ENCODE peak calls at places on chromosomes 2 and 18, in five cellular contexts. Q is effector memory CD8-positive, alpha-beta T cell; G is uterus; N is GM03348; I is H54. E is an unnamed sample.

GRCh38 chr2:11329759-11330158 is 14.7 kb downstream of the ROCK2 start:
- DNase-seq in Q (no peak), G (no peak), N (peak), I (no peak), E (no peak)

GRCh38 chr2:176063958-176064357 is 19.8 kb downstream of the EVX2 start:
- DNase-seq in Q (no peak), G (no peak), N (no peak), I (no peak), E (peak)

GRCh38 chr2:20130821-20131645 is 79.6 kb upstream of the LAPTM4A start:
- DNase-seq in Q (no peak), G (no peak), N (peak), I (no peak), E (no peak)

GRCh38 chr2:5788447-5788846 is 96.3 kb downstream of the SOX11 start:
- DNase-seq in Q (no peak), G (no peak), N (no peak), I (no peak), E (no peak)

GRCh38 chr2:164812378-164812777 is 29.2 kb downstream of the COBLL1 start:
- DNase-seq in Q (no peak), G (no peak), N (no peak), I (no peak), E (no peak)

GRCh38 chr2:240469239-240469636 is 33.8 kb downstream of the GPC1 start:
- DNase-seq in Q (no peak), G (peak), N (no peak), I (no peak), E (no peak)

GRCh38 chr2:46943881-46944798 is 28.5 kb upstream of the MCFD2 start:
- DNase-seq in Q (peak), G (no peak), N (no peak), I (no peak), E (peak)

GRCh38 chr2:203744091-203744490 is 37.7 kb downstream of the CD28 start:
- DNase-seq in Q (no peak), G (no peak), N (no peak), I (no peak), E (no peak)

GRCh38 chr2:208186921-208187320 is 2.9 kb downstream of the C2orf80 start:
- DNase-seq in Q (no peak), G (no peak), N (no peak), I (no peak), E (no peak)

GRCh38 chr2:199273043-199273647 is 184.6 kb downstream of the SATB2 start:
- DNase-seq in Q (no peak), G (no peak), N (peak), I (no peak), E (no peak)

GRCh38 chr2:165572155-165572554 is 102.7 kb downstream of the CSRNP3 start:
- DNase-seq in Q (no peak), G (no peak), N (no peak), I (no peak), E (no peak)

GRCh38 chr18:8705280-8705940 is at the start of gene MTCL1:
- DNase-seq in Q (no peak), G (no peak), N (peak), I (peak), E (peak)

GRCh38 chr2:15355386-15355785 is 205.7 kb downstream of the NBAS start:
- DNase-seq in Q (no peak), G (no peak), N (no peak), I (no peak), E (no peak)

GRCh38 chr2:5373200-5373599 is 319.0 kb upstream of the SOX11 start:
- DNase-seq in Q (no peak), G (no peak), N (no peak), I (no peak), E (no peak)

GRCh38 chr2:96832751-96833507 is 10.9 kb downstream of the ANKRD23 start:
- DNase-seq in Q (no peak), G (peak), N (peak), I (peak), E (no peak)

GRCh38 chr2:199462167-199462976 is 4.6 kb upstream of the SATB2 start:
- DNase-seq in Q (no peak), G (no peak), N (no peak), I (no peak), E (no peak)

GRCh38 chr2:202165945-202166344 is 72.5 kb downstream of the SUMO1 start:
- DNase-seq in Q (no peak), G (no peak), N (peak), I (no peak), E (no peak)

GRCh38 chr18:2526320-2526719 is 45.0 kb downstream of the METTL4 start:
- DNase-seq in Q (no peak), G (no peak), N (no peak), I (no peak), E (no peak)

GRCh38 chr2:220948579-220948978 is 623.5 kb downstream of the EPHA4 start:
- DNase-seq in Q (no peak), G (no peak), N (no peak), I (no peak), E (no peak)

GRCh38 chr18:2901405-2901989 is 54.7 kb downstream of the EMILIN2 start:
- DNase-seq in Q (no peak), G (peak), N (peak), I (no peak), E (no peak)

GRCh38 chr2:85549826-85550225 is 10.9 kb downstream of the MAT2A start:
- DNase-seq in Q (no peak), G (peak), N (peak), I (no peak), E (no peak)

GRCh38 chr18:11149441-11150270 is at the start of gene PIEZO2:
- DNase-seq in Q (no peak), G (no peak), N (peak), I (peak), E (no peak)

GRCh38 chr2:4556136-4556535 is 852.8 kb downstream of the DCDC2C start:
- DNase-seq in Q (no peak), G (no peak), N (no peak), I (no peak), E (no peak)

GRCh38 chr18:33735428-33735827 is 157.4 kb downstream of the ASXL3 start:
- DNase-seq in Q (no peak), G (no peak), N (no peak), I (no peak), E (no peak)